ENCODE peak calls at places on chromosome 19, in nine cellular contexts. G is heart right ventricle; P is uterus; L is tibial artery; H is CD8-positive, alpha-beta T cell; S is upper lobe of left lung; M is H9; V is prostate gland; N is spleen. W is an unnamed sample.

GRCh38 chr19:2540646-2541454 is 64.9 kb downstream of the GADD45B start:
- DNase-seq in G (peak), P (peak), L (peak), H (no peak), S (peak), M (peak), V (peak), N (peak), W (no peak)

GRCh38 chr19:41945135-41945766 is 13.9 kb downstream of the RABAC1 start:
- DNase-seq in G (no peak), P (no peak), L (no peak), H (peak), S (peak), M (no peak), V (peak), N (peak), W (peak)

GRCh38 chr19:1119475-1120217 is 15.9 kb downstream of the GPX4 start:
- DNase-seq in G (no peak), P (no peak), L (no peak), H (no peak), S (no peak), M (no peak), V (no peak), N (peak), W (no peak)

GRCh38 chr19:38433268-38433733 is at the start of gene RYR1:
- DNase-seq in G (peak), P (no peak), L (peak), H (peak), S (peak), M (peak), V (no peak), N (peak), W (no peak)

GRCh38 chr19:4693471-4694121 is 23.5 kb upstream of the MYDGF start:
- DNase-seq in G (no peak), P (no peak), L (no peak), H (no peak), S (no peak), M (no peak), V (no peak), N (no peak), W (no peak)

GRCh38 chr19:1377176-1377964 is 6.3 kb upstream of the NDUFS7 start:
- DNase-seq in G (no peak), P (no peak), L (no peak), H (no peak), S (no peak), M (no peak), V (no peak), N (no peak), W (no peak)

GRCh38 chr19:23312515-23312914 is 62.3 kb upstream of the ZNF724 start:
- DNase-seq in G (no peak), P (no peak), L (no peak), H (no peak), S (no peak), M (no peak), V (no peak), N (no peak), W (no peak)

GRCh38 chr19:12880551-12881171 is 588 bp downstream of the DNASE2 start:
- DNase-seq in G (no peak), P (peak), L (peak), H (no peak), S (peak), M (peak), V (no peak), N (peak), W (no peak)

GRCh38 chr19:10797541-10798256 is 38.3 kb downstream of the TMED1 start:
- DNase-seq in G (no peak), P (no peak), L (no peak), H (peak), S (no peak), M (no peak), V (no peak), N (peak), W (peak)

GRCh38 chr19:10352764-10353671 is 13.6 kb upstream of the ICAM3 start:
- DNase-seq in G (peak), P (peak), L (peak), H (no peak), S (no peak), M (peak), V (no peak), N (no peak), W (no peak)

GRCh38 chr19:13172335-13173128 is 22.3 kb downstream of the IER2 start:
- DNase-seq in G (peak), P (peak), L (peak), H (peak), S (peak), M (no peak), V (peak), N (peak), W (peak)

GRCh38 chr19:13155472-13156284 is 5.5 kb downstream of the IER2 start:
- DNase-seq in G (peak), P (peak), L (peak), H (peak), S (peak), M (peak), V (peak), N (peak), W (peak)

GRCh38 chr19:29016926-29017760 is 195.8 kb downstream of the UQCRFS1 start:
- DNase-seq in G (no peak), P (no peak), L (no peak), H (no peak), S (no peak), M (no peak), V (no peak), N (peak), W (no peak)
- H3K27ac ChIP-seq in G (no peak), P (no peak), L (no peak), H (no peak), S (no peak), M (no peak), V (no peak), N (no peak), W (no peak)

DNA sequence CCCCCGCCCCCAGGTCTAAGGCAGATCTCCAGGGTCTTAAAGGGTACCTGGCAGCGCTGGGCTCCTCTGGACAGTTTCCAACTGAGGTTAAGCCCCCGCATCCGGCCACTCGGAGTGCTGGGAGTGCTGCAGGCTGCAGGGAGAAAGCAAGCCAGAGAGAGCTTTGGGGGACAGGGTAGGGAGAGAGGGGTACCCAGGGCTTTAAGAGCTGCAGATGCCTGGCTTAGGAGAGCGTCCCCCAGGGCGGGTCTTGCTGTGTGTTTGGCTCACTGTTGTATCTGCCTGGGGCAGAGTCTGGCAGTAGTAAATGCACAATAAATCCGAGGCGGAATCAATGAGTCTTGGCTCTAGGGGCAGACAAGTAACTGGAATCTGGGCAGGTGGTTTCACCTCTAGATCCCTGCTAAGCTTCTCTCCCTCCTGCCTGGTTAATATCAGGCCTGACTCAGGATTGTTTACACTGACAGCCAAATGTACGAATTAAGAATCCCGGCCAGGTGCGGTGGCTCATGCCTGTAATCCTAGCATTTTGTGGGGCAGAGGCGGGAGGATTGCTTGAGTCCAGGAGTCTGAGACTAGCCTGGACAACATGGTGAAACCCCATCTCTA is 798 bp upstream of the COX6B2 start:
- DNase-seq in G (no peak), P (no peak), L (no peak), H (no peak), S (no peak), M (no peak), V (no peak), N (no peak), W (no peak)
- TF ChIP-seq CTCF in G (no peak), P (no peak), L (no peak), H (no peak), S (no peak), M (no peak), V (no peak), N (no peak), W (no peak)

GRCh38 chr19:7550169-7550770 is 14.8 kb downstream of the PNPLA6 start:
- DNase-seq in G (no peak), P (no peak), L (no peak), H (no peak), S (no peak), M (no peak), V (no peak), N (no peak), W (no peak)

GRCh38 chr19:7554990-7555864 is 19.7 kb downstream of the PNPLA6 start:
- DNase-seq in G (no peak), P (no peak), L (no peak), H (no peak), S (no peak), M (peak), V (no peak), N (no peak), W (no peak)

GRCh38 chr19:7554565-7554964 is 19.0 kb downstream of the PNPLA6 start:
- DNase-seq in G (no peak), P (no peak), L (no peak), H (no peak), S (no peak), M (peak), V (no peak), N (no peak), W (no peak)

GRCh38 chr19:7550987-7551761 is 15.7 kb downstream of the PNPLA6 start:
- DNase-seq in G (peak), P (peak), L (peak), H (peak), S (peak), M (peak), V (peak), N (no peak), W (peak)

DNA sequence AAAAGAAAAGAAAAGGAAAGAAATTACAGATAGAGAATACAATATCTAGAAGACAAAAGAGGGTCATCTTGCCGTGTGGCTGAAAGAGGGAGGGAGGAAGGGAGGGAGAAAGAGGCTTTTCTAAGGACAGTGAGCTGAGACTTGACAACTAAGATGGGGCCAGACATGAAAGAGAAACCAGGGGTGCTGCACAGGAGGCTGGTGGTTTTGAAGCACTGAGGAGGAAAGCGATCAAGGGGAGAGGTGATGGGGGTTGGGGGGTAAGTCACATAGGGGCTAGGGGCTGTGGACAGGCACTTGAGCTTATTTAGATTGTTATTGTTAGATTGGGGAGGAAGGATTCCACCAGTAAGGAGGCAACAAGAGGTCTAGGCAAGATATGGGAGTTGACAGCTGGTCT is 17.3 kb downstream of the PNPLA6 start:
- DNase-seq in G (no peak), P (no peak), L (no peak), H (no peak), S (no peak), M (no peak), V (no peak), N (no peak), W (no peak)
- H3K27ac ChIP-seq in G (no peak), P (no peak), L (no peak), H (no peak), S (no peak), M (no peak), V (no peak), N (no peak), W (no peak)

DNA sequence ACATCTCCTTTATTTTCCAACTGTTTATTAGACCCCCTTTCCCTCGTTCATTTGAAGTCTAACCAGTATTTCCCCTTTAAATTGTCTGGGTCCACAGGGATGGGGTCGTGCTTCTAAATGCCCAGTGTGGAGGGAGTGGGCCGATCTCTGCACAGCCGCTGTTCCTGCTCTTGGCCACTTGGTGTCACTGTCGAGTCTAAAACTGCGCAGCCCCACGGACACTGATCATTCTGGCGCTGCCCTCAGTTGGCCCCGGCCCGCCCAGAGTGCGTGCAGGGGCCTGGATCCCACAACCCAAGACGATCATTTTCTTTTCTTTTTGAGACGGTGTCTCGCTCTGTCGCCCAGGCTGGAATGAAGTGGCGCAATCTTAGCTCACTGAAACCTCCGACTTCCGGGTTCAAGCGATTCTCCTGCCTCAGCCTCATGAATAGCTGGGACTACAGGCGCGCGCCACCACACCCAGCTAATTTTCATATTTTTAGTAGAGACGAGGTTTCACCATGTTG is 12.0 kb downstream of the WDR88 start:
- DNase-seq in G (peak), P (peak), L (peak), H (peak), S (peak), M (peak), V (peak), N (peak), W (peak)
- TF ChIP-seq CTCF in G (peak), P (peak), L (peak), H (peak), S (peak), M (peak), V (peak), N (peak), W (peak)

DNA sequence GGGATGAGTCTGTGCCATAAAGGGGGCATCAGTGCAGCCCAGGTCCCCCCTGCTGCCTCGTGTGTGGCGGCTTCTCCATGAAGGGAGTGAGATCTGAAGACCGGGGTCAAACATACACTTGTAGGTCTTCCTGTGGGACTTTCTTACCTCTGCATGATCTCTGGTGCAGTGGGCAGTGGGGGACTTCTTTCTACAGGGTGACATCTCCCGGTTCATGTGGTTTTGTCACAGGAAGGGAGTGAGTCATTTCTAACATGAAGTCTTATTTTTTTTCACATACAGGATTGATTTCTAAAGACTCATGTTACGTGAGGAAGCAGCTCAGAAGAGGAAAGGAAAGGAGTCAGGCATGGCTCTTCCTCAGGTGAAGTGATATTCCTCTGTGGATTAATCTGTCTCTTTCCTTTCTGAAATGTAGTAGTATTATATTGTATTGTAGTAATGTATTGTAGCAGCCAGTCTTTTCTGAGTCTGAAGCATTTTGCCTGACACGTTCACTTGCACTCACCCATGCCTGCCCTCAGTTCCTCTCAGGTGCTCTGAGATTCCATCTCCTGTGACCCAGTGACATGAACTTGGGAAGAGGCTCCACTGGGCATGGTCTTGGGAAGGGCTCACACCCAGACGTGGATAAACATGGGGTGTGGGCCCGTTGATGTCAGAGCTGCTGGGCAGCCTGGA is 15.7 kb downstream of the ZNF808 start:
- DNase-seq in G (no peak), P (no peak), L (no peak), H (peak), S (no peak), M (no peak), V (no peak), N (no peak), W (no peak)
- H3K27ac ChIP-seq in G (peak), P (no peak), L (no peak), H (no peak), S (no peak), M (no peak), V (no peak), N (no peak), W (no peak)

W was measured in CD4-positive, alpha-beta T cell.